ENCODE peak calls at places on chromosomes 5 and 9, in nine cellular contexts. M is AG09309; U is right atrium auricular region; R is activated CD4-positive, alpha-beta T cell treated with anti-CD3 and anti-CD28 coated beads, Interleukin-2, amount 50 U/mL, for 1 hour; L is T-helper 9 cell; Y is kidney glomerular epithelial cell; W is neural crest cell; F is pulmonary artery endothelial cell; Z is fibroblast of villous mesenchyme. C is an unnamed sample.
A peak's percentile ranks its signal among the peaks of the same experiment; 100 is the strongest.

GRCh38 chr5:50759526-50760280 is 93.3 kb downstream of the PARP8 start:
- DNase-seq in M (no peak), U (no peak), R (no peak), L (no peak), Y (no peak), W (no peak), F (no peak), Z (no peak), C (no peak)

GRCh38 chr5:75054110-75054930 is 2.0 kb upstream of the GCNT4 start:
- DNase-seq in M (peak; percentile 24), U (peak; percentile 68), R (no peak), L (no peak), Y (no peak), W (peak; percentile 25), F (no peak), Z (peak; percentile 70), C (no peak)

GRCh38 chr9:95284152-95284551 is 33.4 kb downstream of the FANCC start:
- DNase-seq in M (peak; percentile 20), U (no peak), R (no peak), L (no peak), Y (no peak), W (no peak), F (no peak), Z (peak; percentile 92), C (no peak)

GRCh38 chr5:149749481-149750365 is 19.6 kb downstream of the PPARGC1B start:
- DNase-seq in M (no peak), U (no peak), R (no peak), L (no peak), Y (peak; percentile 38), W (no peak), F (no peak), Z (peak; percentile 49), C (no peak)

GRCh38 chr9:109517798-109518435 is 19.8 kb upstream of the PTPN3 start:
- DNase-seq in M (no peak), U (no peak), R (no peak), L (no peak), Y (no peak), W (no peak), F (no peak), Z (no peak), C (no peak)

GRCh38 chr5:178116406-178116885 is 3.1 kb downstream of the N4BP3 start:
- DNase-seq in M (no peak), U (no peak), R (peak; percentile 58), L (peak; percentile 70), Y (no peak), W (peak; percentile 31), F (no peak), Z (no peak), C (peak; percentile 56)

GRCh38 chr9:93574900-93575705 is 1.3 kb upstream of the PHF2 start:
- DNase-seq in M (no peak), U (peak; percentile 58), R (no peak), L (no peak), Y (no peak), W (no peak), F (no peak), Z (no peak), C (no peak)

GRCh38 chr5:99795026-99795425 is 740.1 kb upstream of the FAM174A start:
- DNase-seq in M (no peak), U (no peak), R (no peak), L (no peak), Y (peak; percentile 29), W (no peak), F (no peak), Z (no peak), C (no peak)

GRCh38 chr5:158976035-158976434 is 123.7 kb downstream of the EBF1 start:
- DNase-seq in M (no peak), U (no peak), R (no peak), L (no peak), Y (peak; percentile 59), W (no peak), F (no peak), Z (peak; percentile 73), C (no peak)

GRCh38 chr5:37886207-37886905 is 46.5 kb upstream of the GDNF start:
- DNase-seq in M (no peak), U (no peak), R (no peak), L (no peak), Y (no peak), W (no peak), F (no peak), Z (peak; percentile 87), C (no peak)

GRCh38 chr5:179606071-179606909 is 17.2 kb downstream of the HNRNPH1 start:
- DNase-seq in M (no peak), U (no peak), R (no peak), L (no peak), Y (no peak), W (no peak), F (no peak), Z (no peak), C (no peak)

GRCh38 chr5:141883948-141884318 is 5.7 kb upstream of the PCDH1 start:
- DNase-seq in M (no peak), U (peak; percentile 5), R (no peak), L (no peak), Y (no peak), W (no peak), F (no peak), Z (no peak), C (no peak)

GRCh38 chr9:136695955-136696354 is 8.7 kb upstream of the AGPAT2 start:
- DNase-seq in M (no peak), U (no peak), R (no peak), L (no peak), Y (no peak), W (no peak), F (no peak), Z (no peak), C (no peak)